ENCODE peak calls at places on chromosome 2, in ten cellular contexts. J is RWPE1; A is naive thymus-derived CD4-positive, alpha-beta T cell; P is dorsolateral prefrontal cortex; Y is IMR-90; T is transverse colon; H is small intestine; G is adrenal gland; F is colonic mucosa; K is CD8-positive, alpha-beta T cell. Q is an unnamed sample.

GRCh38 chr2:155748126-155748525 is 584.4 kb downstream of the NR4A2 start:
- DNase-seq in T (no peak), Y (no peak), J (no peak), G (no peak), P (no peak), A (no peak), K (no peak), H (no peak), F (no peak), Q (no peak)

GRCh38 chr2:15863494-15864175 is 76.7 kb upstream of the MYCN start:
- DNase-seq in A (no peak), K (no peak), H (no peak), P (no peak), J (no peak), F (no peak), Y (no peak), G (no peak), T (no peak), Q (no peak)

GRCh38 chr2:1318366-1319009 is 94.8 kb upstream of the TPO start:
- DNase-seq in P (no peak), T (no peak), J (no peak), F (no peak), G (no peak), Y (no peak), K (no peak), A (no peak), H (no peak), Q (no peak)

GRCh38 chr2:234827096-234827860 is 124.5 kb upstream of the SH3BP4 start:
- DNase-seq in F (no peak), T (no peak), Y (no peak), K (no peak), H (peak), A (no peak), G (no peak), P (no peak), J (peak), Q (no peak)

GRCh38 chr2:97673187-97673914 is 3.8 kb downstream of the C2orf92 start:
- DNase-seq in T (no peak), H (no peak), A (no peak), J (no peak), P (no peak), F (no peak), G (no peak), Y (peak), K (no peak), Q (no peak)

GRCh38 chr2:119178811-119179601 is 20.5 kb upstream of the C1QL2 start:
- DNase-seq in P (no peak), H (no peak), K (no peak), G (no peak), Y (no peak), A (no peak), F (no peak), J (no peak), T (no peak), Q (no peak)

GRCh38 chr2:12020833-12021469 is 274.5 kb downstream of the LPIN1 start:
- DNase-seq in J (no peak), F (no peak), P (no peak), K (no peak), H (no peak), A (no peak), Y (no peak), T (no peak), G (no peak), Q (no peak)

GRCh38 chr2:155190342-155190741 is 491.8 kb downstream of the KCNJ3 start:
- DNase-seq in G (no peak), F (no peak), K (no peak), A (no peak), P (no peak), T (no peak), H (no peak), Y (no peak), J (no peak), Q (no peak)

GRCh38 chr2:172489682-172490081 is 62.3 kb downstream of the ITGA6 start:
- DNase-seq in F (no peak), T (no peak), P (no peak), H (no peak), K (no peak), G (no peak), A (no peak), Y (peak), J (no peak), Q (no peak)

GRCh38 chr2:27713201-27713600 is 49.5 kb downstream of the SLC4A1AP start:
- DNase-seq in T (no peak), K (no peak), H (no peak), J (no peak), A (no peak), F (no peak), G (no peak), Y (no peak), P (no peak), Q (no peak)

GRCh38 chr2:86064006-86064405 is 41.7 kb downstream of the POLR1A start:
- DNase-seq in P (no peak), G (no peak), T (no peak), K (no peak), A (no peak), H (no peak), J (no peak), Y (peak), F (no peak), Q (no peak)

GRCh38 chr2:109066501-109066900 is 62.5 kb upstream of the SH3RF3 start:
- DNase-seq in A (no peak), P (no peak), H (no peak), F (no peak), K (no peak), G (no peak), Y (no peak), J (no peak), T (no peak), Q (no peak)

GRCh38 chr2:50207881-50208280 is 824.1 kb downstream of the NRXN1 start:
- DNase-seq in A (no peak), T (no peak), Y (no peak), K (no peak), J (no peak), P (no peak), G (no peak), F (no peak), H (no peak), Q (no peak)

GRCh38 chr2:64700133-64700809 is 46.6 kb upstream of the SERTAD2 start:
- DNase-seq in H (no peak), P (no peak), K (no peak), G (no peak), T (no peak), F (no peak), J (no peak), Y (peak), A (no peak), Q (no peak)

GRCh38 chr2:160268382-160268781 is 68.3 kb upstream of the ITGB6 start:
- DNase-seq in J (no peak), Y (no peak), T (no peak), H (no peak), G (no peak), P (no peak), F (no peak), K (no peak), A (no peak), Q (no peak)

GRCh38 chr2:82636411-82637020 is 1822.6 kb downstream of the SUCLG1 start:
- DNase-seq in F (no peak), A (no peak), G (no peak), J (peak), Y (no peak), P (no peak), K (no peak), H (no peak), T (no peak), Q (no peak)

GRCh38 chr2:101873543-101873942 is 118.2 kb upstream of the IL1R2 start:
- DNase-seq in A (no peak), H (no peak), G (no peak), F (no peak), J (no peak), P (no peak), Y (no peak), T (no peak), K (no peak), Q (no peak)

GRCh38 chr2:188984126-188984525 is 10.0 kb downstream of the COL3A1 start:
- DNase-seq in K (no peak), J (no peak), H (no peak), Y (peak), G (no peak), A (no peak), F (no peak), P (no peak), T (no peak), Q (no peak)

GRCh38 chr2:38187416-38188127 is 111.6 kb upstream of the CYP1B1 start:
- DNase-seq in Y (peak), F (peak), P (no peak), T (peak), G (peak), H (no peak), K (no peak), J (no peak), A (no peak), Q (no peak)

GRCh38 chr2:187169108-187169713 is 278.8 kb downstream of the CALCRL start:
- DNase-seq in T (no peak), G (no peak), H (no peak), Y (no peak), K (no peak), F (no peak), P (no peak), J (no peak), A (no peak), Q (no peak)

GRCh38 chr2:235766206-235766794 is 272.5 kb downstream of the AGAP1 start:
- DNase-seq in A (peak), T (peak), J (peak), H (peak), P (no peak), G (peak), K (no peak), Y (peak), F (peak), Q (peak)

GRCh38 chr2:165927353-165927752 is 26.2 kb downstream of the TTC21B start:
- DNase-seq in P (no peak), T (no peak), J (no peak), A (no peak), F (no peak), H (no peak), Y (peak), G (no peak), K (no peak), Q (no peak)

GRCh38 chr2:44793322-44793870 is 148.1 kb upstream of the SIX3 start:
- DNase-seq in Y (peak), J (no peak), A (no peak), P (no peak), H (no peak), K (no peak), F (no peak), G (no peak), T (no peak), Q (no peak)

GRCh38 chr2:66405473-66405872 is 29.5 kb upstream of the MEIS1 start:
- DNase-seq in J (no peak), H (no peak), P (no peak), F (no peak), K (no peak), A (no peak), T (no peak), G (no peak), Y (no peak), Q (no peak)
- H3K27ac ChIP-seq in J (no peak), H (no peak), P (no peak), F (no peak), K (no peak), A (no peak), T (no peak), G (no peak), Y (no peak), Q (no peak)

DNA sequence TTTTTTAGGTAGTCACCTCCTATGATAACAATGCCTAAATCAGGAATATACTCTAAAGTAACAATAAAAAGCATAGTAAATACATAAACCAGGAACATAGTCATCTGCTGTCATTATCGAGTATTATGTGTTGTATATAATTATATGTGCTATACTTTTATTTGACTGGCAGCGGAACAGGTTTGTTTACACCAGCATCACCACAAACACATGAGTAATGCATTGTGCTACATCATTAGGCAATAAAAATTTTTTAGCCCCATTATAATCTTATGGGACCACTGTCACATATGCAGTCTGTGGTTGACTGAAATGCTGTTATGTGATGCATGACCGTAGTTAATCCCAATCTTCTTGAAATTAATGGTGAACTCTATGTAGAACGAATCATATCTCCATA is 136.7 kb upstream of the ZFP36L2 start:
- DNase-seq in Y (no peak), P (no peak), J (no peak), A (no peak), F (no peak), G (no peak), K (no peak), H (no peak), T (no peak), Q (no peak)
- H3K27ac ChIP-seq in Y (no peak), P (no peak), J (no peak), A (no peak), F (no peak), G (no peak), K (no peak), H (no peak), T (no peak), Q (no peak)

DNA sequence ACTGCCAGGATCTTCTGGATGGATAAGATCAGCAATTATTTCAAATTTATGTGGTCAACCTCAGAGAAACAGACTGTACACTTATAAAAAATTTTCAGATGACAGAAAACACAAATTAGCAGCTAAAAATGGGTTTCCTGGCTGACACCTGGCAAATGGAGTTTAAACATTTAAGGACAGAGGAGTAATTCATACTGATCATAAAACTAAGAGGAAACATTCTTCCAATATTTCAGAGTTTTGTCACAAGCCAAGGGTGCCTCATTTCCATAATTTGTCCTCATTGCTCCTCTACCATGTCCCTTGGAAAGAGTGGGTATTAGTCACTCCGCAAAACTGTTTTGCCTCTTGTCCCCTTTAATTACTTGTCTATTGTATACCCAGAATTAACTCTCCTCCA is 70.2 kb downstream of the TMEFF2 start:
- DNase-seq in Y (no peak), G (no peak), H (no peak), F (no peak), T (no peak), J (no peak), P (no peak), A (no peak), K (no peak), Q (no peak)
- H3K27ac ChIP-seq in Y (no peak), G (no peak), H (no peak), F (no peak), T (no peak), J (no peak), P (peak), A (no peak), K (no peak), Q (no peak)

GRCh38 chr2:55169359-55169758 is 62.7 kb downstream of the CLHC1 start:
- DNase-seq in P (no peak), K (no peak), A (no peak), G (no peak), T (no peak), Y (peak), H (no peak), F (no peak), J (no peak), Q (no peak)

GRCh38 chr2:55167630-55167967 is 64.5 kb downstream of the CLHC1 start:
- DNase-seq in J (no peak), T (no peak), P (no peak), A (no peak), F (no peak), H (no peak), Y (no peak), K (no peak), G (no peak), Q (no peak)

GRCh38 chr2:55173422-55174020 is 58.6 kb downstream of the CLHC1 start:
- DNase-seq in H (no peak), A (no peak), T (no peak), Y (no peak), P (no peak), F (no peak), J (no peak), K (no peak), G (no peak), Q (no peak)

GRCh38 chr2:55168221-55169154 is 63.6 kb downstream of the CLHC1 start:
- DNase-seq in H (peak), J (peak), T (peak), P (peak), K (peak), A (peak), Y (peak), G (peak), F (peak), Q (peak)

GRCh38 chr2:55169915-55170314 is 62.2 kb downstream of the CLHC1 start:
- DNase-seq in K (no peak), G (no peak), Y (no peak), J (no peak), F (no peak), T (no peak), H (no peak), P (no peak), A (no peak), Q (no peak)
- H3K27ac ChIP-seq in K (no peak), G (no peak), Y (no peak), J (no peak), F (no peak), T (no peak), H (no peak), P (peak), A (no peak), Q (no peak)

GRCh38 chr2:60992985-60993392 is 24.5 kb upstream of the PEX13 start:
- DNase-seq in J (no peak), P (no peak), K (peak), T (no peak), A (peak), H (peak), F (no peak), G (peak), Y (no peak), Q (no peak)
- H3K27ac ChIP-seq in J (no peak), P (no peak), K (peak), T (no peak), A (no peak), H (peak), F (peak), G (no peak), Y (no peak), Q (no peak)

GRCh38 chr2:71568103-71568502 is 114.7 kb downstream of the DYSF start:
- DNase-seq in G (no peak), A (no peak), K (no peak), Y (no peak), J (no peak), H (no peak), F (no peak), P (no peak), T (no peak), Q (no peak)

GRCh38 chr2:71566271-71566858 is 113.0 kb downstream of the DYSF start:
- DNase-seq in K (no peak), J (no peak), Y (no peak), H (no peak), F (no peak), G (no peak), A (no peak), T (no peak), P (no peak), Q (no peak)

GRCh38 chr2:71570511-71570910 is 117.2 kb downstream of the DYSF start:
- DNase-seq in K (no peak), H (no peak), F (no peak), G (no peak), A (no peak), Y (no peak), J (no peak), P (no peak), T (no peak), Q (peak)

GRCh38 chr2:71571945-71572344 is 118.6 kb downstream of the DYSF start:
- DNase-seq in F (no peak), P (no peak), H (no peak), J (no peak), G (no peak), K (no peak), A (no peak), T (no peak), Y (no peak), Q (no peak)

DNA sequence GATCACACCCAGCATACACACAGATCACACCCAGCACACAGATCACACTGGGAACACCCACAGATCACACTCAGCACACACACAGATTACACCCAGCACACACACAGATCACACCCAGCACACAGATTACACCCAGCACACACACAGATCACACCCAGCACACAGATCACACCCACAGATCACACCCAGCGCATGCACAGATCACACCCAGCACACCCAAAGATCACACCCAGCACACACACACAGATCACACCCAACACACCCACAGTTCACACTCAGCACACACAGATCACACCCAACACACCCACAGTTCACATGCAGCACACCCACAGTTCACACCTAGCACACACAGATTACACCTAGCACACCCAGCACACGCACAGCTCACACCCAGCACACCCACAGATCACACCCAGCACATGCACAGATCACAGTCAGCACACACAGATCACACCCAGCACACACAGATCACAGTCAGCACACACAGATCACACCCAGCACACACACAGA is 117.6 kb downstream of the DYSF start:
- DNase-seq in A (no peak), G (no peak), Y (no peak), K (no peak), T (no peak), H (no peak), P (no peak), J (no peak), F (no peak), Q (no peak)
- H3K27ac ChIP-seq in A (no peak), G (no peak), Y (no peak), K (no peak), T (no peak), H (no peak), P (no peak), J (no peak), F (no peak), Q (no peak)

GRCh38 chr2:238915596-238915995 is 67.7 kb downstream of the TWIST2 start:
- DNase-seq in P (no peak), F (no peak), Y (no peak), G (no peak), K (no peak), H (no peak), A (no peak), T (no peak), J (no peak), Q (no peak)

GRCh38 chr2:238913931-238914647 is 66.2 kb downstream of the TWIST2 start:
- DNase-seq in T (no peak), J (no peak), K (no peak), A (no peak), F (no peak), P (no peak), H (no peak), Y (no peak), G (no peak), Q (no peak)

GRCh38 chr2:238916176-238916874 is 68.4 kb downstream of the TWIST2 start:
- DNase-seq in P (peak), Y (no peak), J (no peak), A (no peak), K (no peak), T (no peak), F (no peak), G (no peak), H (no peak), Q (no peak)

GRCh38 chr2:238914648-238915015 is 66.7 kb downstream of the TWIST2 start:
- DNase-seq in G (no peak), Y (peak), P (no peak), K (no peak), T (no peak), A (no peak), F (no peak), J (peak), H (no peak), Q (no peak)

DNA sequence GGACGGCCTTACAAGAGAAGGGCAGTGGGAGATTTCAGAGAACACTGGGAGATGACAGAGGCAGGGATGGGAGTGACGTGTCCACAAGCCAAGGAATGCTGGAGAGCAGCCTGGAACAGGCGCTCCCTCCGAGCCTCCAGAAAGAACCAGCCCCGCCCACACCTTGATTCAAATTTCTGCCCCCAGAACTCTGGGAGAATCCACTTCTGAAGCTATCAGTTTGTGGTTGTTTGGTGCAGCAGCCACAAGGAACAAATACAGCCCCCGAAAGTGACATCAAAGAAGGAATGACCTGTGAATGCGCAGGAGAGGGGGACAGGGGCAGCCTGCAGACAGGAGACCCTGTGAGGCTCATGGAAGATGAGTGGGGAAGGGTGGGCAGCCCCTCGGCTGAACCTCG is 67.3 kb downstream of the TWIST2 start:
- DNase-seq in A (no peak), H (no peak), K (no peak), G (no peak), F (no peak), P (no peak), Y (no peak), T (no peak), J (no peak), Q (no peak)
- H3K27ac ChIP-seq in A (no peak), H (no peak), K (no peak), G (no peak), F (no peak), P (no peak), Y (no peak), T (no peak), J (no peak), Q (no peak)